ENCODE peak calls at places on chromosomes 4 and X, in four cellular contexts. C is SK-N-SH, B is Panc1, R is K562. P is an unnamed sample.

GRCh38 chr4:158255727-158256324 is 45.5 kb downstream of the TMEM144 start:
- DNase-seq in B (peak), C (peak), R (peak), P (no peak)

GRCh38 chrX:136353519-136354095 is 52.8 kb downstream of the ADGRG4 start:
- DNase-seq in C (no peak), R (no peak), B (no peak), P (no peak)

GRCh38 chr4:64718091-64718490 is 308.8 kb upstream of the TECRL start:
- DNase-seq in B (no peak), C (no peak), R (no peak), P (no peak)

GRCh38 chr4:67082746-67083145 is 462.6 kb downstream of the CENPC start:
- DNase-seq in C (no peak), B (no peak), R (no peak), P (no peak)

GRCh38 chr4:163556169-163556568 is 61.7 kb downstream of the TMA16 start:
- DNase-seq in R (no peak), B (no peak), C (no peak), P (no peak)

GRCh38 chr4:82104578-82104977 is 269.2 kb downstream of the HNRNPD start:
- DNase-seq in R (no peak), B (no peak), C (no peak), P (no peak)

GRCh38 chr4:186826866-186827541 is 103.3 kb upstream of the FAT1 start:
- DNase-seq in R (no peak), C (no peak), B (no peak), P (no peak)

GRCh38 chr4:102438396-102438795 is 62.8 kb upstream of the NFKB1 start:
- DNase-seq in B (no peak), C (no peak), R (no peak), P (no peak)

GRCh38 chr4:177147668-177148067 is 162.0 kb upstream of the NEIL3 start:
- DNase-seq in R (no peak), C (no peak), B (no peak), P (no peak)

GRCh38 chr4:98484031-98484430 is 174.4 kb downstream of the TSPAN5 start:
- DNase-seq in B (no peak), C (no peak), R (no peak), P (no peak)

GRCh38 chr4:121140712-121141111 is 23.4 kb downstream of the TNIP3 start:
- DNase-seq in R (no peak), C (no peak), B (no peak), P (no peak)

GRCh38 chr4:7565483-7565882 is 130.8 kb upstream of the PSAPL1 start:
- DNase-seq in C (no peak), B (no peak), R (no peak), P (no peak)

GRCh38 chrX:149074429-149074828 is 430.7 kb downstream of the IDS start:
- DNase-seq in C (no peak), B (no peak), R (no peak), P (no peak)

GRCh38 chr4:189062047-189062820 is 878.4 kb upstream of the FRG1 start:
- DNase-seq in B (no peak), C (no peak), R (no peak), P (no peak)

GRCh38 chr4:92307156-92307555 is 3.4 kb downstream of the GRID2 start:
- DNase-seq in R (no peak), C (no peak), B (no peak), P (no peak)

GRCh38 chr4:109760682-109761081 is 30.8 kb upstream of the PLA2G12A start:
- DNase-seq in C (no peak), B (no peak), R (no peak), P (no peak)

GRCh38 chrX:44025611-44026010 is 52.4 kb upstream of the NDP start:
- DNase-seq in R (no peak), C (no peak), B (no peak), P (no peak)

GRCh38 chrX:138026211-138026610 is 460.3 kb downstream of the ZIC3 start:
- DNase-seq in B (no peak), R (no peak), C (peak), P (no peak)

GRCh38 chr4:8201341-8201781 is 2.3 kb downstream of the SH3TC1 start:
- DNase-seq in C (no peak), B (no peak), R (no peak), P (no peak)

GRCh38 chr4:94038195-94038594 is 169.5 kb upstream of the SMARCAD1 start:
- DNase-seq in B (no peak), C (peak), R (no peak), P (no peak)

GRCh38 chr4:141275834-141276233 is 55.1 kb downstream of the ZNF330 start:
- DNase-seq in C (no peak), R (no peak), B (no peak), P (no peak)

GRCh38 chrX:46662594-46662993 is 89.0 kb downstream of the CHST7 start:
- DNase-seq in R (no peak), B (no peak), C (no peak), P (no peak)

GRCh38 chr4:1164956-1165545 is 7.3 kb downstream of the SPON2 start:
- DNase-seq in C (no peak), B (no peak), R (no peak), P (no peak)

GRCh38 chrX:97931586-97931985 is 1047.9 kb downstream of the RPA4 start:
- DNase-seq in B (no peak), C (no peak), R (no peak), P (no peak)

GRCh38 chrX:7120578-7121219 is 26.8 kb upstream of the STS start:
- DNase-seq in R (no peak), C (no peak), B (no peak), P (no peak)
- H3K27ac ChIP-seq in R (no peak), C (no peak), B (no peak), P (no peak)

GRCh38 chr4:87819281-87819919 is 13.4 kb upstream of the MEPE start:
- DNase-seq in B (no peak), C (no peak), R (peak), P (no peak)
- H3K27ac ChIP-seq in B (no peak), C (no peak), R (peak), P (no peak)

GRCh38 chrX:84186603-84187358 is 1.2 kb downstream of the RPS6KA6 start:
- DNase-seq in R (no peak), B (no peak), C (no peak), P (no peak)

GRCh38 chrX:84187501-84188319 is at the start of gene RPS6KA6:
- DNase-seq in C (peak), B (no peak), R (no peak), P (peak)

GRCh38 chrX:84189125-84189524 is 1.1 kb upstream of the RPS6KA6 start:
- DNase-seq in B (no peak), R (no peak), C (no peak), P (no peak)

GRCh38 chrX:84192006-84192405 is 4.0 kb upstream of the RPS6KA6 start:
- DNase-seq in R (no peak), C (no peak), B (no peak), P (no peak)

GRCh38 chrX:84188320-84188834 is 378 bp upstream of the RPS6KA6 start:
- DNase-seq in R (no peak), C (peak), B (no peak), P (peak)
- H3K27ac ChIP-seq in R (no peak), C (no peak), B (no peak), P (no peak)

GRCh38 chr4:156177941-156178340 is 224.3 kb upstream of the CTSO start:
- DNase-seq in B (no peak), R (no peak), C (no peak), P (no peak)

GRCh38 chr4:156173937-156174336 is 220.3 kb upstream of the CTSO start:
- DNase-seq in R (no peak), C (no peak), B (no peak), P (no peak)

GRCh38 chr4:156169861-156170260 is 216.2 kb upstream of the CTSO start:
- DNase-seq in C (no peak), R (no peak), B (no peak), P (no peak)

GRCh38 chr4:156169011-156169410 is 215.3 kb upstream of the CTSO start:
- DNase-seq in C (no peak), B (peak), R (no peak), P (no peak)

GRCh38 chr4:156173481-156173880 is 219.8 kb upstream of the CTSO start:
- DNase-seq in B (no peak), R (no peak), C (no peak), P (no peak)
- H3K27ac ChIP-seq in B (no peak), R (no peak), C (no peak), P (no peak)

GRCh38 chrX:35699642-35700041 is 98.5 kb upstream of the MAGEB16 start:
- DNase-seq in C (no peak), B (no peak), R (no peak), P (no peak)

DNA sequence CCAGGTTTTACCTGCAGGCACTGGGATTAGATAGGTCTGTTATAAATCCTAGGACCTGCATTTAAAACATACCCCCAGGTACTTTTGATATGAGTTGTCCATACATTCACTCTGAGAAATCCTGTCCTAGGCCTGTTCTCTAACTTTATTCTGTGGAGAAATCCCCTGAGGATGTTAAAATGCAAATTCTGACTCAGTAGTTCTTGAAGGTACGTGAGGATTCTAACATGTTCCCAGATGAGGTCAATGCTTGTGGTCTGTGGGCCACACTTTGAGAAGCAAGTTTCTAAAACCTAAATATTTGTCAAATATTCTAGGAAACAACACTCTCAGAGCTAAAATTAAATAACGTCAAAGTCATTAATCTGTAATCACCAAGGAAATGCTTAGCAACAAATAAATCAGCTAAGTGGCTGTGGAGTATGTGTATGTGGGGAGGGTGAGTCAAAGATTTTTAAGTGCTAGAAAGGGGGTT is 101.3 kb upstream of the MAGEB16 start:
- DNase-seq in R (no peak), B (no peak), C (no peak), P (no peak)
- H3K27ac ChIP-seq in R (no peak), B (no peak), C (no peak), P (no peak)